ENCODE peak calls at places on chromosomes 11 and 22, in seven cellular contexts. L is CD8-positive, alpha-beta T cell; C is NT2/D1; Z is BE2C; A is cardiac muscle cell; U is thoracic aorta; F is CD4-positive, CD25-positive, alpha-beta regulatory T cell. O is an unnamed sample. For H3K4me1 and H3K27me3, the result is how much of the 10 kb centered on the place peaks cover.

GRCh38 chr11:27718853-27719574 is 18.8 kb upstream of the BDNF start:
- DNase-seq in L (no peak), Z (peak), C (peak), F (no peak), A (peak), U (no peak), O (no peak)

GRCh38 chr22:31039393-31039792 is 41.7 kb upstream of the SMTN start:
- DNase-seq in L (no peak), U (no peak), C (no peak), A (no peak), Z (no peak), F (no peak), O (no peak)

GRCh38 chr11:12179019-12179418 is 68.6 kb downstream of the MICAL2 start:
- DNase-seq in Z (no peak), U (no peak), C (no peak), F (no peak), L (no peak), A (peak), O (no peak)

GRCh38 chr11:7927635-7928034 is 3.4 kb downstream of the OR10A6 start:
- DNase-seq in U (no peak), L (no peak), Z (no peak), A (no peak), C (no peak), F (no peak), O (no peak)

GRCh38 chr11:130442728-130443127 is 5.7 kb upstream of the ADAMTS15 start:
- DNase-seq in L (no peak), F (no peak), A (no peak), Z (no peak), U (no peak), C (no peak), O (no peak)

GRCh38 chr22:19960491-19961200 is 19.0 kb upstream of the TXNRD2 start:
- DNase-seq in U (no peak), C (no peak), F (no peak), Z (no peak), L (no peak), A (no peak), O (no peak)

GRCh38 chr22:22058649-22059475 is 76.3 kb upstream of the TOP3B start:
- DNase-seq in F (no peak), L (no peak), A (no peak), U (no peak), Z (no peak), C (no peak), O (no peak)

GRCh38 chr11:10122337-10123197 is 171.5 kb downstream of the SBF2 start:
- DNase-seq in L (no peak), F (no peak), Z (no peak), U (no peak), C (no peak), A (no peak), O (no peak)

GRCh38 chr11:78000193-78000592 is 5.7 kb upstream of the INTS4 start:
- DNase-seq in A (peak), C (peak), F (peak), L (peak), Z (peak), U (no peak), O (peak)

GRCh38 chr11:131027501-131027900 is 111.2 kb upstream of the SNX19 start:
- DNase-seq in F (no peak), A (no peak), Z (no peak), L (no peak), U (no peak), C (no peak), O (no peak)

GRCh38 chr22:45587638-45588481 is 83.8 kb upstream of the ATXN10 start:
- DNase-seq in Z (no peak), C (no peak), U (no peak), A (no peak), L (no peak), F (no peak), O (no peak)

GRCh38 chr11:107563702-107564101 is 1.8 kb downstream of the ALKBH8 start:
- DNase-seq in L (peak), U (no peak), C (no peak), F (peak), A (peak), Z (peak), O (peak)

GRCh38 chr11:13354335-13354734 is 76.7 kb downstream of the BMAL1 start:
- DNase-seq in A (peak), F (peak), C (peak), Z (no peak), L (no peak), U (no peak), O (peak)

GRCh38 chr11:131025020-131025419 is 108.7 kb upstream of the SNX19 start:
- DNase-seq in A (peak), Z (no peak), C (peak), L (no peak), F (no peak), U (no peak), O (no peak)

GRCh38 chr11:74325649-74326645 is 14.5 kb upstream of the P4HA3 start:
- DNase-seq in F (no peak), U (peak), A (no peak), C (no peak), L (no peak), Z (peak), O (no peak)

GRCh38 chr11:58577441-58578135 is 1.3 kb upstream of the ZFP91 start:
- DNase-seq in F (peak), U (peak), C (no peak), A (peak), L (peak), Z (peak), O (peak)

GRCh38 chr11:61587951-61588695 is 7.2 kb upstream of the SYT7 start:
- DNase-seq in Z (peak), L (peak), U (no peak), C (peak), A (peak), F (peak), O (peak)

GRCh38 chr11:63667993-63668392 is 3.2 kb downstream of the ATL3 start:
- DNase-seq in F (peak), Z (no peak), U (no peak), A (no peak), L (no peak), C (no peak), O (no peak)

GRCh38 chr11:61585115-61585514 is 4.2 kb upstream of the SYT7 start:
- DNase-seq in C (no peak), U (no peak), F (no peak), Z (no peak), A (no peak), L (no peak), O (no peak)

GRCh38 chr11:61011950-61012830 is 40.7 kb downstream of the CD6 start:
- DNase-seq in U (no peak), A (no peak), Z (no peak), F (no peak), C (peak), L (no peak), O (no peak)

GRCh38 chr22:25833091-25833490 is 91.1 kb downstream of the MYO18B start:
- DNase-seq in L (no peak), A (no peak), U (no peak), Z (no peak), C (no peak), F (no peak), O (no peak)

GRCh38 chr11:29343465-29344333 is 673.1 kb downstream of the KCNA4 start:
- DNase-seq in L (no peak), U (no peak), F (peak), A (peak), C (no peak), Z (peak), O (peak)

GRCh38 chr11:97000481-97000880 is 610.7 kb downstream of the JRKL start:
- DNase-seq in A (no peak), C (no peak), F (no peak), L (no peak), U (no peak), Z (no peak), O (no peak)

GRCh38 chr22:20563464-20563906 is 56.1 kb downstream of the MED15 start:
- DNase-seq in L (no peak), U (no peak), F (no peak), A (no peak), C (no peak), Z (no peak), O (no peak)

GRCh38 chr11:119309411-119309810 is 7.5 kb downstream of the MCAM start:
- DNase-seq in A (no peak), U (no peak), F (no peak), L (no peak), C (no peak), Z (no peak), O (no peak)

GRCh38 chr22:23402275-23403151 is 177.6 kb downstream of the IGLL1 start:
- DNase-seq in Z (peak), F (peak), C (peak), A (peak), L (peak), U (no peak), O (peak)

GRCh38 chr11:77217156-77217555 is 84.3 kb downstream of the GDPD4 start:
- DNase-seq in Z (no peak), C (no peak), F (no peak), U (no peak), L (no peak), A (no peak), O (no peak)

GRCh38 chr22:45334068-45334467 is 24.3 kb downstream of the FAM118A start:
- DNase-seq in L (no peak), Z (no peak), U (no peak), A (no peak), C (no peak), F (no peak), O (no peak)

GRCh38 chr22:49894321-49895072 is 23.7 kb downstream of the ALG12 start:
- DNase-seq in Z (no peak), F (no peak), U (no peak), C (no peak), A (no peak), L (no peak), O (no peak)

GRCh38 chr22:46531776-46532175 is 5.6 kb downstream of the CELSR1 start:
- DNase-seq in A (no peak), L (no peak), F (no peak), Z (no peak), C (no peak), U (no peak), O (no peak)

GRCh38 chr11:11862995-11863394 is 21.2 kb downstream of the USP47 start:
- DNase-seq in U (no peak), L (no peak), C (no peak), A (no peak), Z (no peak), F (no peak), O (no peak)

GRCh38 chr11:56843816-56844215 is 95.3 kb upstream of the OR9G4 start:
- DNase-seq in F (no peak), C (no peak), A (no peak), Z (no peak), U (no peak), L (no peak), O (no peak)

GRCh38 chr22:17920992-17921650 is 103.2 kb downstream of the MICAL3 start:
- DNase-seq in A (no peak), C (no peak), U (no peak), F (no peak), Z (no peak), L (no peak), O (no peak)

DNA sequence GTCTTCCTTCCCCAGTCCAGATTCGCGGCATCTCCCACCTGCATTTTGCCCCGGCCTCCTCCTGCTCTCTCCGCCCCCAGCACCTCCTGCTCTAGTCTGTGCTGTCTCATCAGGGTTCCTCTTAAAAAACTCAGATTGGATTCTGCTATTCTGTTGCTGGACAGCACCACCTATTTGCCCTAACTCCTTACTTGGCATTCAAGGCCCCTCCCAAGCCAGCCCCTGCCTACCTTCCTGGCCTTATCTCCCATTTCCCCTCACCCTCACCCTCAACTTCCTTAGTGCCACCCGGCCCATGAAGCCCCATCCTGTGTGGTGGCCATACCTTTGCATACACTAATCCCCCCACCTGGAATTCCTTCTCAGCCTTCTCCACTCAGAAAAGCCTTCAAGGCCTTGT is 59.9 kb upstream of the PRDM11 start:
- DNase-seq in U (no peak), L (no peak), Z (no peak), A (no peak), F (no peak), C (no peak), O (no peak)
- H3K4me1 ChIP-seq in U (under half), L (under half), Z (under half), A (under half), F (under half), C (under half), O (under half)

DNA sequence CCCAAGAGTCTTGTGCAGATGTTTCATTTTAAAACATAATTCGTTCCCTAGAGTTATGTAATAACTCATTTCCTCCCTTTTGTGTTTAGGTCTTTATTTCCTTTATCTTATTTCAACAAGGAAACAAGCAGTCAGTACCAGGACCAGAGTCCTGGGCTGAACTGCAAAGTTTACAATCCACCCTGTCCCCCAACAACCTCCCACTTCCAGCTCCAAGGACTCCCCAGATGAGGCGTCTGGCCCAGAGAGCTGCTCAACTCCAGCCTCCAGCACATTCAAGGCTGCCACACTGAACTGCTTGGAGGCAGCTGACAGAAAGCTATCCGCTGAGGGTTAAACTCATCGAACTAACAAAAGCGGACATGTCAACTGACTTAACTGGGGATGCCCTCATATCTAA is 4.5 kb downstream of the POLDIP3 start:
- DNase-seq in A (no peak), L (no peak), Z (no peak), F (no peak), U (no peak), C (no peak), O (no peak)
- H3K27me3 ChIP-seq in A (under half), L (under half), Z (under half), F (under half), U (under half), C (under half), O (under half)

DNA sequence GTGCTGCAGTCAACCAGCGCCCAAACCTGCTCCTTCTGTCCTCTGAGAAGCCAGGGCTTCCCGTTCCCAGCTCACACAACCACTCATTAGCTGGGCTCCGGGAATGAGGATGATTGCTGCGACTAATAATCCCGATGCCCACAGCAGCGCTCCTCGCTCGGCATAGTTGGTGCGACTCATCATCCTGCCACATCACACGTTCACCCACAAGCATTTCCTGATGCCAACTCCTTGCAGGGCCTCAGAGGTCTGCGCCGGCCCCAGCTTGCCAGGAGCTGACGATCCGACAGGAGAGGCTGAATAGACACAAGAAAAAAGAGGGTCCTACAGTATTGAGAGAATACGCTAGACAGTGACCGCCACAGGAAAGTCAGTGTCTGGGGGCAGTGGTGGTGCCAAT is 10.6 kb upstream of the CSNK1E start:
- DNase-seq in F (no peak), U (no peak), C (no peak), Z (no peak), A (no peak), L (no peak), O (no peak)
- H3K4me3 ChIP-seq in F (no peak), U (no peak), C (no peak), Z (no peak), A (no peak), L (no peak), O (no peak)

GRCh38 chr11:68461284-68461861 is 821 bp downstream of the PPP6R3 start:
- DNase-seq in U (no peak), C (no peak), Z (no peak), A (peak), L (no peak), F (peak), O (peak)

GRCh38 chr11:68457214-68457897 is 3.2 kb upstream of the PPP6R3 start:
- DNase-seq in F (no peak), A (no peak), C (no peak), Z (no peak), L (no peak), U (no peak), O (no peak)

GRCh38 chr11:68460741-68461283 is at the start of gene PPP6R3:
- DNase-seq in U (no peak), C (no peak), A (no peak), F (no peak), L (no peak), Z (no peak), O (no peak)

GRCh38 chr11:68457898-68458249 is 2.7 kb upstream of the PPP6R3 start:
- DNase-seq in F (no peak), A (no peak), Z (no peak), C (no peak), U (no peak), L (no peak), O (no peak)

GRCh38 chr11:68459886-68460740 is 439 bp upstream of the PPP6R3 start:
- DNase-seq in L (peak), F (peak), C (peak), U (peak), Z (peak), A (peak), O (peak)
- H3K4me1 ChIP-seq in L (under half), F (under half), C (under half), U (under half), Z (under half), A (under half), O (under half)